ENCODE peak calls at places on chromosome X, in seven cellular contexts. K, O, T, L, J, Q and S are unnamed samples.

GRCh38 chrX:136303041-136303440 is 2.3 kb downstream of the ADGRG4 start:
- DNase-seq in J (no peak), O (no peak), L (no peak), T (no peak), K (no peak), Q (no peak), S (no peak)

GRCh38 chrX:53257166-53257565 is 24.2 kb downstream of the IQSEC2 start:
- DNase-seq in J (no peak), O (no peak), L (no peak), Q (no peak), K (no peak), T (no peak), S (no peak)

GRCh38 chrX:119062750-119063374 is 9.9 kb upstream of the CT47C1 start:
- DNase-seq in Q (no peak), J (no peak), T (no peak), L (no peak), O (no peak), K (peak), S (no peak)

GRCh38 chrX:149527705-149528104 is 13.1 kb upstream of the EOLA1 start:
- DNase-seq in O (no peak), K (peak), J (no peak), T (no peak), Q (no peak), L (no peak), S (peak)

GRCh38 chrX:2894885-2895292 is 34.2 kb downstream of the ARSD start:
- DNase-seq in T (no peak), O (no peak), L (no peak), K (no peak), Q (no peak), J (no peak), S (no peak)

GRCh38 chrX:41779058-41779564 is 55.1 kb downstream of the GPR82 start:
- DNase-seq in L (no peak), Q (no peak), K (peak), T (no peak), J (no peak), O (peak), S (peak)

GRCh38 chrX:78759081-78759480 is 11.6 kb downstream of the LPAR4 start:
- DNase-seq in Q (no peak), L (no peak), K (no peak), O (no peak), J (no peak), T (no peak), S (no peak)

GRCh38 chrX:17435476-17435875 is 60.5 kb downstream of the NHS start:
- DNase-seq in J (no peak), Q (no peak), O (no peak), K (no peak), T (no peak), L (no peak), S (no peak)

GRCh38 chrX:41276661-41277506 is 57.1 kb upstream of the DDX3X start:
- DNase-seq in Q (no peak), L (no peak), K (no peak), O (no peak), T (no peak), J (no peak), S (no peak)

GRCh38 chrX:94645727-94646126 is 971.7 kb downstream of the FAM133A start:
- DNase-seq in J (no peak), K (no peak), Q (no peak), L (no peak), T (no peak), O (no peak), S (no peak)

GRCh38 chrX:133359466-133359865 is 55.8 kb downstream of the GPC4 start:
- DNase-seq in K (no peak), O (no peak), L (no peak), Q (no peak), J (no peak), T (no peak), S (no peak)

GRCh38 chrX:123876844-123877243 is 17.0 kb downstream of the XIAP start:
- DNase-seq in O (no peak), K (no peak), L (no peak), T (no peak), Q (no peak), J (no peak), S (no peak)

GRCh38 chrX:42752730-42753129 is 25.2 kb downstream of the PPP1R2C start:
- DNase-seq in J (peak), Q (no peak), K (no peak), O (no peak), T (no peak), L (no peak), S (no peak)

GRCh38 chrX:69152398-69152797 is 12.9 kb downstream of the PJA1 start:
- DNase-seq in J (no peak), K (no peak), O (peak), T (no peak), L (no peak), Q (no peak), S (no peak)

GRCh38 chrX:73851014-73852009 is 288.3 kb downstream of the CHIC1 start:
- DNase-seq in K (no peak), L (no peak), Q (no peak), J (no peak), O (no peak), T (peak), S (no peak)

GRCh38 chrX:97401154-97401553 is 517.4 kb downstream of the RPA4 start:
- DNase-seq in L (no peak), Q (no peak), T (no peak), K (no peak), J (no peak), O (no peak), S (no peak)

GRCh38 chrX:30830544-30830943 is 58.5 kb downstream of the TAB3 start:
- DNase-seq in L (no peak), K (no peak), T (no peak), Q (no peak), J (no peak), O (no peak), S (no peak)

GRCh38 chrX:49695276-49696180 is at the start of gene PAGE1:
- DNase-seq in K (no peak), L (no peak), O (no peak), T (no peak), J (no peak), Q (no peak), S (no peak)

GRCh38 chrX:73913580-73913979 is 350.6 kb downstream of the CHIC1 start:
- DNase-seq in O (no peak), J (no peak), T (no peak), K (peak), Q (no peak), L (no peak), S (no peak)

GRCh38 chrX:18941896-18942295 is 42.0 kb downstream of the PHKA2 start:
- DNase-seq in K (no peak), O (no peak), J (no peak), T (no peak), L (no peak), Q (no peak), S (no peak)

GRCh38 chrX:72395252-72395651 is 89.5 kb upstream of the CITED1 start:
- DNase-seq in O (no peak), T (no peak), Q (no peak), L (no peak), J (no peak), K (no peak), S (no peak)

GRCh38 chrX:44935172-44935571 is 62.2 kb downstream of the KDM6A start:
- DNase-seq in K (no peak), Q (no peak), L (no peak), J (no peak), O (no peak), T (no peak), S (no peak)

GRCh38 chrX:46257451-46257879 is 287.8 kb downstream of the ZNF674 start:
- DNase-seq in L (no peak), K (no peak), Q (no peak), O (no peak), J (no peak), T (no peak), S (no peak)

GRCh38 chrX:15497865-15498264 is 2.7 kb upstream of the BMX start:
- DNase-seq in L (no peak), Q (peak), T (no peak), K (peak), O (peak), J (peak), S (peak)

GRCh38 chrX:107496786-107497185 is 47.3 kb downstream of the FRMPD3 start:
- DNase-seq in Q (no peak), K (no peak), T (no peak), J (no peak), L (no peak), O (no peak), S (no peak)

GRCh38 chrX:13627306-13627705 is 25.6 kb upstream of the TCEANC start:
- DNase-seq in K (no peak), J (no peak), O (no peak), L (no peak), Q (no peak), T (no peak), S (no peak)

GRCh38 chrX:41890026-41890423 is 33.3 kb downstream of the CASK start:
- DNase-seq in J (no peak), O (no peak), T (no peak), K (no peak), Q (no peak), L (no peak), S (no peak)

GRCh38 chrX:118038614-118039365 is 77.8 kb downstream of the KLHL13 start:
- DNase-seq in K (no peak), Q (no peak), J (no peak), T (no peak), L (no peak), O (no peak), S (no peak)

GRCh38 chrX:129980540-129981206 is 1.8 kb upstream of the BCORL1 start:
- DNase-seq in O (no peak), J (peak), T (peak), K (no peak), Q (no peak), L (peak), S (no peak)

GRCh38 chrX:103839404-103839803 is 7.3 kb upstream of the RAB9B start:
- DNase-seq in Q (no peak), T (no peak), K (peak), O (no peak), J (no peak), L (no peak), S (no peak)